ENCODE peak calls at places on chromosomes 5 and 9, in seven cellular contexts. Q is mesenchymal stem cell; D is left ventricle myocardium inferior; C is heart right ventricle; A is CD8-positive, alpha-beta memory T cell; G is GM06990; T is adipocyte. V is an unnamed sample.

GRCh38 chr5:89536020-89536419 is 653.0 kb upstream of the MEF2C start:
- DNase-seq in Q (no peak), D (no peak), C (no peak), A (no peak), G (no peak), T (no peak), V (no peak)

GRCh38 chr9:109317311-109317978 is 3.4 kb downstream of the EPB41L4B start:
- DNase-seq in Q (no peak), D (no peak), C (no peak), A (no peak), G (no peak), T (no peak), V (no peak)

GRCh38 chr5:104265531-104266130 is 703.0 kb upstream of the NUDT12 start:
- DNase-seq in Q (peak; percentile 19), D (no peak), C (no peak), A (no peak), G (no peak), T (peak; percentile 6), V (no peak)

GRCh38 chr5:63572751-63573150 is 389.5 kb downstream of the HTR1A start:
- DNase-seq in Q (no peak), D (no peak), C (no peak), A (no peak), G (no peak), T (no peak), V (no peak)

GRCh38 chr9:83425240-83425639 is 113.0 kb downstream of the FRMD3 start:
- DNase-seq in Q (no peak), D (no peak), C (no peak), A (no peak), G (no peak), T (no peak), V (no peak)

GRCh38 chr5:124630767-124631704 is 115.4 kb downstream of the ZNF608 start:
- DNase-seq in Q (peak; percentile 70), D (no peak), C (no peak), A (no peak), G (peak; percentile 34), T (no peak), V (no peak)

GRCh38 chr5:179406031-179406681 is 60.9 kb upstream of the ADAMTS2 start:
- DNase-seq in Q (no peak), D (no peak), C (no peak), A (no peak), G (no peak), T (peak; percentile 38), V (no peak)

GRCh38 chr9:79390077-79390673 is 181.6 kb upstream of the TLE4 start:
- DNase-seq in Q (peak; percentile 52), D (no peak), C (no peak), A (no peak), G (no peak), T (no peak), V (no peak)

GRCh38 chr9:84139296-84140100 is 158.9 kb downstream of the RMI1 start:
- DNase-seq in Q (no peak), D (no peak), C (peak; percentile 59), A (no peak), G (no peak), T (peak; percentile 88), V (no peak)

GRCh38 chr5:173767580-173768266 is 120.4 kb upstream of the CPEB4 start:
- DNase-seq in Q (no peak), D (peak; percentile 78), C (peak; percentile 65), A (no peak), G (no peak), T (no peak), V (no peak)

GRCh38 chr5:33850100-33850594 is 41.6 kb downstream of the ADAMTS12 start:
- DNase-seq in Q (peak; percentile 83), D (no peak), C (no peak), A (peak; percentile 27), G (peak; percentile 81), T (peak; percentile 46), V (peak; percentile 81)

GRCh38 chr9:109458453-109459211 is 39.5 kb downstream of the PTPN3 start:
- DNase-seq in Q (no peak), D (no peak), C (no peak), A (no peak), G (no peak), T (no peak), V (peak; percentile 78)

GRCh38 chr5:91170266-91170665 is 212.9 kb downstream of the ARRDC3 start:
- DNase-seq in Q (peak; percentile 63), D (no peak), C (no peak), A (no peak), G (no peak), T (peak; percentile 82), V (no peak)

GRCh38 chr9:94922691-94923107 is 196.2 kb downstream of the AOPEP start:
- DNase-seq in Q (peak; percentile 77), D (no peak), C (no peak), A (no peak), G (no peak), T (peak; percentile 74), V (no peak)

GRCh38 chr5:132422720-132423442 is 53.4 kb downstream of the SLC22A5 start:
- DNase-seq in Q (peak; percentile 93), D (peak; percentile 65), C (peak; percentile 78), A (no peak), G (peak; percentile 33), T (no peak), V (no peak)

GRCh38 chr5:139205586-139205985 is 7.4 kb upstream of the SIL1 start:
- DNase-seq in Q (no peak), D (no peak), C (no peak), A (no peak), G (no peak), T (no peak), V (no peak)

DNA sequence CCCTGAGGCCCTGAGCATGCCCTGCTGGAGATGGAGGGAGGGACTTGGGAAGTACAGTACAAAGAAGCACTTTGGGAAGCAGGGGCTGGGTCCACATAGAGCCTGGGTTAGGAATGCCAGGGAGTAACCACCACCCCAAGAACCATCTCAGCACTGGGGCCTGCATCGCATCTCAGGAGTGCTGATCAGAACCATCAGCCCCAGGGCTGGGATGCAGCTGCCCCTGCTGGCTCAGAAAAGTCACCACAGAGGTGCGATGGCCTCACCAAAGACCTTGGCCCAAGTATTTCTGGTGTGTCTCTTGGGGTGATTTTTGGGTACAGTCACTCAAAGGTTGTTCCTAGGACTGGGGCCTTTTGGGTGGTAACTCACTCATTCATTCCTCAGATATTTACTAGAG is 236.8 kb upstream of the MVB12B start:
- DNase-seq in Q (no peak), D (no peak), C (no peak), A (no peak), G (no peak), T (no peak), V (no peak)
- H3K4me3 ChIP-seq in Q (no peak overlapping the region), D (no peak overlapping the region), C (no peak overlapping the region), A (no peak overlapping the region), G (no peak overlapping the region), T (no peak overlapping the region), V (no peak overlapping the region)

GRCh38 chr9:21991039-21991959 is 2.9 kb downstream of the CDKN2A start:
- DNase-seq in Q (no peak), D (no peak), C (no peak), A (no peak), G (no peak), T (no peak), V (no peak)
- H3K4me3 ChIP-seq in Q (no peak overlapping the region), D (no peak overlapping the region), C (no peak overlapping the region), A (no peak overlapping the region), G (no peak overlapping the region), T (no peak overlapping the region), V (no peak overlapping the region)

DNA sequence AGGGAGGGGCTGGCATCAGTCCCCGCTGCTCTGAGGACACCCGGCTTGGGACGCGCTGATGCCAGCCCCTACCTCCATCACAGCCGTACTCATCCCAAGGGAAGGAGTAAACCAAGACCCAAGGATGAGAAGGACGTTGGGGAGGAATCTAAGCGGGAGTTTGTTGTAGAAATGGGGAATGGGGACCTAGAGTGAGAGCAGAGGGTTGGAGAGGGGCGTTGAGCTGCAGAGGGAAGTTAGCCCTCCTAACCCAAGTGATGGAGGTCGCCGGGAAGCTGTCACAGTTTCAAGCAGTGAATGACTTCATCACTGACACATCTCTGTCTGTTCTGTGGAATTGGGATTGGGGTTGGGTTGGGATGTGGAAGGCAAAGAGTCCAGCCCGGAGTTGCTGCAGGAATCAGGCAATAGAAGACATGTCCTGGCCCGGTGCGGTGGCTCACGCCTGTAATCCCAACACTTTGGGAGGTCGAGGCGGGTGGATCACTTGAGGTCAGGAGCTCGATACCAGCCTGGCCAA is 759 bp upstream of the SUSD1 start:
- DNase-seq in Q (no peak), D (no peak), C (no peak), A (peak; percentile 4), G (no peak), T (no peak), V (no peak)
- H3K4me3 ChIP-seq in Q (peak overlapping the region; percentile 73), D (peak overlapping the region; percentile 72), C (peak overlapping the region; percentile 75), A (peak overlapping the region; percentile 35), G (peak overlapping the region; percentile 58), T (peak overlapping the region; percentile 75), V (no peak overlapping the region)

GRCh38 chr9:137113385-137114159 is 961 bp downstream of the DPP7 start:
- DNase-seq in Q (no peak), D (no peak), C (no peak), A (peak; percentile 33), G (no peak), T (no peak), V (no peak)
- H3K4me3 ChIP-seq in Q (no peak overlapping the region), D (peak overlapping the region; percentile 94), C (peak overlapping the region; percentile 83), A (no peak overlapping the region), G (peak overlapping the region; percentile 61), T (no peak overlapping the region), V (no peak overlapping the region)

DNA sequence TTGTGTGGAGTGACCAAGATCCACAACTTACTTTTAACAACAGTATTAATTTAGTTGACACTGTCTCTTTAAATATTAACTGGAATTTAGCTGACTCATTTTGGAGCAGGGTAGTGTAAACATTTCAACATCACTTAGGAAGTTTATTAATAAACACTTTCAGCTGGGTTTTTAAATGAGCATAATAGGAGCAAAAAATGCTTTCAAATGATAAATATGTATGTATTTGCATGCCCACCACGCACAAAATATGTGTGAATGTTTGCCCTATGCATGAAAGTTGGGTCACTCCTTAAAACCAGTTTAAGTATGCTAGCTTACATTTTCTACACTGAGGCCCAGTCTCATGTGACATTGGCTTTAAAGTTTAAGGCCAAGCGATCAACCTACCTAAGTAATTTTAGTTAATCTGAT is 2.9 kb downstream of the ZFAND5 start:
- DNase-seq in Q (peak; percentile 67), D (no peak), C (no peak), A (no peak), G (no peak), T (peak; percentile 74), V (no peak)
- H3K4me3 ChIP-seq in Q (no peak overlapping the region), D (peak overlapping the region; percentile 86), C (peak overlapping the region; percentile 90), A (peak overlapping the region; percentile 76), G (peak overlapping the region; percentile 73), T (peak overlapping the region; percentile 96), V (no peak overlapping the region)

GRCh38 chr9:93303806-93304573 is 120.1 kb downstream of the WNK2 start:
- DNase-seq in Q (no peak), D (no peak), C (peak; percentile 1), A (no peak), G (no peak), T (no peak), V (no peak)
- H3K4me3 ChIP-seq in Q (no peak overlapping the region), D (no peak overlapping the region), C (no peak overlapping the region), A (no peak overlapping the region), G (no peak overlapping the region), T (no peak overlapping the region), V (no peak overlapping the region)

GRCh38 chr9:123863164-123863855 is 66.6 kb downstream of the DENND1A start:
- DNase-seq in Q (peak; percentile 29), D (no peak), C (no peak), A (no peak), G (no peak), T (peak; percentile 76), V (no peak)
- H3K4me3 ChIP-seq in Q (no peak overlapping the region), D (no peak overlapping the region), C (no peak overlapping the region), A (no peak overlapping the region), G (no peak overlapping the region), T (no peak overlapping the region), V (no peak overlapping the region)